ENCODE peak calls at places on chromosome 14, in seven cellular contexts. Z is stimulated activated effector memory CD8-positive, alpha-beta T cell treated with anti-CD3 and anti-CD28 coated beads, Interleukin-12 subunit alpha, Interleukin-12 subunit beta, amount 100 ng/mL, for 72 hours; Y is body of pancreas; C is NCI-H345; O is heart right ventricle; D is stimulated activated CD4-positive, alpha-beta T cell treated with anti-CD3 and anti-CD28 coated beads, Interleukin-2, amount 100 ng/mL, for 4 hours; V is retinal pigment epithelial cell. P is an unnamed sample.

GRCh38 chr14:91892918-91893527 is 25.7 kb upstream of the TC2N start:
- DNase-seq in Z (no peak), Y (no peak), C (no peak), O (no peak), D (no peak), V (no peak), P (peak; percentile 71)

GRCh38 chr14:29865299-29865698 is 62.3 kb downstream of the PRKD1 start:
- DNase-seq in Z (no peak), Y (no peak), C (peak; percentile 50), O (no peak), D (no peak), V (no peak), P (no peak)

GRCh38 chr14:101201535-101202125 is 298.1 kb upstream of the RTL1 start:
- DNase-seq in Z (no peak), Y (no peak), C (no peak), O (no peak), D (no peak), V (no peak), P (no peak)

GRCh38 chr14:68986926-68987652 is 8.0 kb upstream of the ACTN1 start:
- DNase-seq in Z (no peak), Y (no peak), C (no peak), O (no peak), D (no peak), V (no peak), P (no peak)

GRCh38 chr14:75280831-75281690 is 2.4 kb downstream of the FOS start:
- DNase-seq in Z (no peak), Y (peak; percentile 35), C (no peak), O (no peak), D (no peak), V (no peak), P (no peak)

GRCh38 chr14:59847711-59848110 is 22.9 kb downstream of the RTN1 start:
- DNase-seq in Z (no peak), Y (no peak), C (no peak), O (no peak), D (no peak), V (no peak), P (no peak)

GRCh38 chr14:21219561-21220111 is 49.6 kb downstream of the HNRNPC start:
- DNase-seq in Z (no peak), Y (no peak), C (no peak), O (no peak), D (no peak), V (no peak), P (no peak)

GRCh38 chr14:21072102-21072501 is 2.0 kb downstream of the ARHGEF40 start:
- DNase-seq in Z (no peak), Y (peak; percentile 51), C (no peak), O (peak; percentile 61), D (no peak), V (no peak), P (no peak)

GRCh38 chr14:105028251-105028927 is 7.5 kb upstream of the CDCA4 start:
- DNase-seq in Z (no peak), Y (no peak), C (no peak), O (no peak), D (no peak), V (peak; percentile 54), P (no peak)

GRCh38 chr14:90451443-90451842 is 54.6 kb downstream of the CALM1 start:
- DNase-seq in Z (no peak), Y (no peak), C (no peak), O (no peak), D (no peak), V (no peak), P (no peak)

GRCh38 chr14:68544150-68544892 is 248.5 kb downstream of the ZFP36L1 start:
- DNase-seq in Z (no peak), Y (peak; percentile 87), C (no peak), O (peak; percentile 84), D (no peak), V (no peak), P (no peak)

GRCh38 chr14:24368562-24369252 is 723 bp downstream of the NFATC4 start:
- DNase-seq in Z (no peak), Y (peak; percentile 43), C (no peak), O (peak; percentile 43), D (no peak), V (no peak), P (peak; percentile 91)

GRCh38 chr14:33163109-33163508 is 224.4 kb downstream of the NPAS3 start:
- DNase-seq in Z (no peak), Y (no peak), C (no peak), O (no peak), D (no peak), V (no peak), P (no peak)

GRCh38 chr14:63773504-63773903 is 45.6 kb upstream of the SGPP1 start:
- DNase-seq in Z (no peak), Y (no peak), C (no peak), O (no peak), D (no peak), V (no peak), P (no peak)

GRCh38 chr14:100589760-100590469 is 2.7 kb upstream of the BEGAIN start:
- DNase-seq in Z (no peak), Y (no peak), C (no peak), O (no peak), D (no peak), V (no peak), P (no peak)

GRCh38 chr14:74650927-74651686 is 39.1 kb upstream of the LTBP2 start:
- DNase-seq in Z (no peak), Y (no peak), C (no peak), O (no peak), D (no peak), V (no peak), P (no peak)

P was measured in neural progenitor cell.